ENCODE peak calls at places on chromosomes 13 and 19, in four cellular contexts. D is IMR-90, Z is spleen, Q is body of pancreas. F is an unnamed sample.

GRCh38 chr19:31955884-31956283 is 389.5 kb upstream of the ZNF507 start:
- DNase-seq in D (no peak), Z (no peak), Q (no peak), F (peak)

GRCh38 chr19:49884760-49885159 is 7.3 kb downstream of the TBC1D17 start:
- DNase-seq in D (no peak), Z (no peak), Q (no peak), F (no peak)

GRCh38 chr13:66102864-66103263 is 1127.3 kb downstream of the PCDH9 start:
- DNase-seq in D (peak), Z (no peak), Q (no peak), F (no peak)

GRCh38 chr13:24228852-24229458 is 68.4 kb downstream of the SPATA13 start:
- DNase-seq in D (peak), Z (no peak), Q (peak), F (no peak)

GRCh38 chr13:30805603-30806011 is 70.3 kb downstream of the ALOX5AP start:
- DNase-seq in D (peak), Z (no peak), Q (peak), F (no peak)

GRCh38 chr13:111339366-111340143 is 19.1 kb downstream of the TEX29 start:
- DNase-seq in D (no peak), Z (no peak), Q (no peak), F (no peak)

GRCh38 chr19:54478677-54479266 is 5.7 kb upstream of the CDC42EP5 start:
- DNase-seq in D (peak), Z (no peak), Q (no peak), F (no peak)

GRCh38 chr19:43444531-43445340 is 20.7 kb downstream of the LYPD3 start:
- DNase-seq in D (no peak), Z (peak), Q (no peak), F (no peak)

GRCh38 chr13:29953542-29953941 is 103.1 kb upstream of the UBL3 start:
- DNase-seq in D (no peak), Z (no peak), Q (no peak), F (no peak)

GRCh38 chr19:6930190-6930589 is 42.8 kb downstream of the ADGRE1 start:
- DNase-seq in D (no peak), Z (no peak), Q (no peak), F (no peak)

GRCh38 chr13:21625366-21625765 is 21.4 kb upstream of the MICU2 start:
- DNase-seq in D (peak), Z (no peak), Q (peak), F (no peak)

GRCh38 chr13:47397739-47398138 is 500.9 kb upstream of the HTR2A start:
- DNase-seq in D (peak), Z (no peak), Q (no peak), F (no peak)

GRCh38 chr19:11052391-11052790 is 36.9 kb upstream of the LDLR start:
- DNase-seq in D (no peak), Z (no peak), Q (no peak), F (no peak)

GRCh38 chr19:50357178-50358100 is 8.0 kb downstream of the NAPSA start:
- DNase-seq in D (peak), Z (peak), Q (peak), F (peak)

GRCh38 chr13:35470671-35471465 is 5.6 kb downstream of the MAB21L1 start:
- DNase-seq in D (peak), Z (peak), Q (no peak), F (no peak)

GRCh38 chr19:4233282-4233853 is 4.0 kb downstream of the EBI3 start:
- DNase-seq in D (peak), Z (peak), Q (peak), F (peak)

GRCh38 chr19:5178841-5179625 is 161.6 kb downstream of the PTPRS start:
- DNase-seq in D (no peak), Z (no peak), Q (no peak), F (no peak)

GRCh38 chr19:30420881-30421280 is 48.7 kb downstream of the ZNF536 start:
- DNase-seq in D (no peak), Z (no peak), Q (no peak), F (no peak)

GRCh38 chr13:28558126-28558525 is 63.2 kb upstream of the FLT1 start:
- DNase-seq in D (peak), Z (no peak), Q (no peak), F (no peak)

GRCh38 chr19:32222594-32222993 is 122.8 kb upstream of the ZNF507 start:
- DNase-seq in D (no peak), Z (no peak), Q (no peak), F (no peak)

GRCh38 chr13:21674271-21675009 is 3.6 kb downstream of the FGF9 start:
- DNase-seq in D (no peak), Z (peak), Q (no peak), F (no peak)

GRCh38 chr19:8515317-8515716 is 1.4 kb upstream of the ZNF414 start:
- DNase-seq in D (no peak), Z (peak), Q (no peak), F (no peak)

GRCh38 chr19:3977242-3978143 is 6.6 kb upstream of the DAPK3 start:
- DNase-seq in D (no peak), Z (no peak), Q (no peak), F (no peak)

GRCh38 chr19:6464070-6464873 is at the start of gene CRB3:
- DNase-seq in D (no peak), Z (peak), Q (peak), F (peak)

GRCh38 chr13:74052402-74052928 is 81.7 kb downstream of the KLF12 start:
- DNase-seq in D (no peak), Z (no peak), Q (no peak), F (peak)

GRCh38 chr13:97125051-97125809 is 96.9 kb upstream of the MBNL2 start:
- DNase-seq in D (peak), Z (no peak), Q (peak), F (no peak)

GRCh38 chr13:85367887-85368286 is 431.3 kb downstream of the SLITRK6 start:
- DNase-seq in D (peak), Z (no peak), Q (no peak), F (no peak)

GRCh38 chr19:13795595-13796300 is 505 bp downstream of the ZSWIM4 start:
- DNase-seq in D (peak), Z (no peak), Q (peak), F (no peak)

GRCh38 chr19:13797058-13797440 is 1.8 kb downstream of the ZSWIM4 start:
- DNase-seq in D (no peak), Z (no peak), Q (no peak), F (no peak)

GRCh38 chr19:13796301-13797057 is 1.2 kb downstream of the ZSWIM4 start:
- DNase-seq in D (peak), Z (peak), Q (peak), F (peak)

GRCh38 chr19:13794388-13794751 is 873 bp upstream of the ZSWIM4 start:
- DNase-seq in D (peak), Z (peak), Q (peak), F (peak)

DNA sequence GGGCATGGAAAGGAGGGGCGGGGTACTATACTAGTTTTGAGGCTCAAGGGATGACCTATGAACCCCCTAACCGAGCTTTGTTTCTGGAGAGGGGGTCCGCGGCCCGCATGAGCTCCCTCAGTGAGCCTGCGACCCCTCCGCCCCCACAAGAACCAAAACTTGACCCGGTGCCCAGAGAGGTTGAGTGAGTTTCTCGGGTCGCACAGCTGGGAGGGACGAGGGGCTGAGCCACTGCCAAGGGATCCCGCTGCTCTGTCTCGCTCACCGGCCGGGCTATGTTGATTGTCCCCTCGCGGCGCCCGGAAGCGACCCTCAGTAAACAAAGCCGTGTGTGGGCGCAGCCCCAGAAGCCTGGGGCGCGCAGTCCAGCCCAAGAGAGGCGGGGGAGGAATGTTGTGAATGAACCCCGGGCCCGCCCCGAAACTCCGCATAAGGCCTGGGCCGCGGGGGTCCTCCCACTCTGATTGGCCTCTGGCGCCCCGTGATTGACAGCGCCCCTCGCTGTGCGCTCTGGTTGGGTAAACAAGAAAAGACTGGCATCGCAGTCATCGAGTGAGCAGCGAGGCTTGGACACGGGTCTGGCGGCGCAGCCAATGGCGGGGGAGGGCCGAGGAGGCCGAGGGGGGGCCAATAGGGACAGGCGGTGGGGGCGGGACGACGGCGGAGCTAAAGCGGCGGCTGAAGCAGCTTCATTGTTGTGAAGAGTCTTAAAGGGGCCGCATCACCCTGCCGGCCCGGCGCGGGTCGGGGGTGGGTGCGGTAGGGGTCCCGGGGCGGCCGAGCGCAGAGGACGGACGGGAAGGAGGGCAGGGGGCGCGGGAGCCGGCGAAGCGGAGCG is at the start of gene ZSWIM4:
- DNase-seq in D (peak), Z (peak), Q (peak), F (peak)
- TF ChIP-seq POLR2A in D (peak), Z (no peak), Q (peak), F (no peak)

GRCh38 chr19:47891622-47891922 is 5.5 kb upstream of the SULT2A1 start:
- DNase-seq in D (no peak), Z (no peak), Q (no peak), F (no peak)
- H3K27ac ChIP-seq in D (no peak), Z (no peak), Q (no peak), F (no peak)

GRCh38 chr13:68523838-68524424 is 1293.8 kb upstream of the PCDH9 start:
- DNase-seq in D (no peak), Z (peak), Q (no peak), F (no peak)

GRCh38 chr13:68522184-68522583 is 1292.0 kb upstream of the PCDH9 start:
- DNase-seq in D (no peak), Z (no peak), Q (no peak), F (no peak)
- TF ChIP-seq POLR2A in D (no peak), Z (no peak), Q (no peak), F (no peak)

DNA sequence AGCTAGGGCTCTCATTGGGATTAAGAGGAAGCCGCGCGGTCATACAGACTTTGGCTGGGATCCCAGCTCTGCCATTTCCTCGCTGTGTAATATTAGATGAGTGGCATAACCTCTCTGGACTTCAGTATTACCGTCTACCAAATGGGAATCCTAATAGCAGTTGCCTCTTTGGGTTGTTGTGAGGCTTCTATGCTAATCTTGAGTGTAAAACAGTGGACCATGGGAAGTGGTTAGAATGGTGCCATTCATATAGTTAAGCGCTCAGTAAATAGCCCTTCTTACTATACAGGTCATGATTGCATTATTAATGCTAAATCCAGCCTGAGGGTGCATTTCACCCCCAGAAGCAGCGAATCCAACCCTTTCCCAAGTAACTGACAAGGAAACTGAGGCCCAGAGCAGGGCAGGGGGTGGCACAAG is 566 bp upstream of the OPA3 start:
- DNase-seq in D (no peak), Z (no peak), Q (no peak), F (no peak)
- H3K27ac ChIP-seq in D (peak), Z (peak), Q (peak), F (peak)

GRCh38 chr19:42224940-42225717 is 5.0 kb downstream of the ZNF526 start:
- DNase-seq in D (no peak), Z (no peak), Q (no peak), F (no peak)

GRCh38 chr19:42216653-42217521 is 590 bp downstream of the DEDD2 start:
- DNase-seq in D (peak), Z (peak), Q (peak), F (peak)

GRCh38 chr19:42217522-42218442 is at the start of gene DEDD2:
- DNase-seq in D (peak), Z (peak), Q (peak), F (peak)

GRCh38 chr19:42220751-42221097 is 612 bp downstream of the ZNF526 start:
- DNase-seq in D (no peak), Z (no peak), Q (no peak), F (no peak)

DNA sequence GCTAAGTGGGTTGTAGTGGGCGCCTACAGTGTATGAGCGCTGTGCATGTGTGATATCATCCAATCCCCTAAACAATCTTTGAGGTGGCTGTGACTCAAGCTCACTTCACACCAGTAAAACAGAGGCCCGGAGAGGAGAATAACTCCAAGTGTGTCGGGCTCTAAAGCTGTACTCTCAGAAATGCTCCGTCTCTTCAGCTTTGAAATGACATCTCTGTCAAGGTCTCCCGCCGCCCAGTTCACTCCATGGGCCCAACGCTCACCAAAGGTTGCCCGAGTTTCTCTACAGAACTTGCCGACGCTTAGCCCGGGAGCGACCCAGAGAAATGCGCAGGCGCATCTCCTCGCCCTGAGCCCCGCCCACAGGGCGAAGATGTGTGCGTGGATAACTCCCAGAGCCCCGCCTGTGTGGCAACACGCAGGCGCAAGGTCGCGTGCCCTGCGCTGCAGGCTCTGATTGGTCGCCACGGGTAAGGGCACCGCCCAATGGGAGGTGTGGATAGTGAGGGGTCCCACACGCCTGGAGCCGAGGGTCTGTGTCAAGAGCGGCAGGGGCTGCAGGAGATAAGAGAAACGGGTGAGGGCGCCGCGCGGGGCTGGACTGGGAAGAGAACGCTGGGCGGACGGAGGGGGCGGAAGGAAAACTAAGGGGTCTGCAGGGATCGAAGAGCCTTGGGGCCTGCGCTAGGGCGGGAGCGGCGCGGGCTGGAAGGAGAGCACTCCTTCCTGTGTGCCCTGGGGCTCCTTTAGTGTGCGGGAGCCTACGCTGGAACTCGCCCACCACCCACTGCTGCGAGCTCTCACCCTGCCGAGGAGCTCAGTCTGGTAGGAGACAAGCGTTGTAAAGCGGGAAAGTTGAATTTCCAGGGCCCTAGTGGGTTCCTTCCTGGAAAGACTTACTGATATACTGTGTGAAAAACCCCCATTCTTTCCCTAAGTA is at the start of gene ZNF526:
- DNase-seq in D (peak), Z (peak), Q (peak), F (peak)
- TF ChIP-seq POLR2A in D (peak), Z (peak), Q (peak), F (no peak)

DNA sequence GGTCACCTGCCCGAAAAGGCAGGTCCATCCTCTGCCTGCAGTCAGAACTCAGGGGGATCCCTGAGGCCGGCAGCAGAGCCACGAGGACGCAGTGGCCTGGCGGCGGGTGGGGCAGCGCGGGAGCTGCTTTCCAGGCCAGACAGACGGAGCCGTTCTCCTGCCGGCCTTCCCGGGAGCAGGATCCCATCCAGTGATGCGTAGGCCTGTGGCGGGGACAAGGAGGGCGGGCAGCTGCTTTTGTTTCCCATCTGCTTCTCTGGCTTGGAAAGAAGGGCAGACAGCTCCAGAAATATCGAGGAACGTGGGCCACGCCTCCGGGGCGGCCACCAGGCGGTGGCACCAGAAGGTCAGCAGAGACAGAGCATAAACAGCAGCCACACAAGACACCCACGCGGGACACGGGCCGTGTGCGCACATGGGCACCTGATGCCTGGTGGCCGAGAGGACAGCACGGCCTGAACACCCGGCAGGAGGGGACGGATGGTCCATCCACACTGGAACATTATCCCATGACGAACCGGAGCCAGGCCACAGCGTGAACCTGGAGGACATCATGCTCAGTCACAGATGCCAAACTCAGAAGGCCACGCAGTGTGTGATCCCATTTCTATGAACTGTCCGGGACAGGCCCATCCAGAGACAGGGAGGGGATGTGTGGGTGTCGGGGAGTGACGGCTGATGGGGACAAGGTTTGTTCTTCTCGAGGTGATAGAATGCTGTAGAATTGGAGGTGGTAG is 13.9 kb upstream of the MKNK2 start:
- DNase-seq in D (no peak), Z (peak), Q (no peak), F (no peak)
- H3K27ac ChIP-seq in D (no peak), Z (no peak), Q (no peak), F (peak)

GRCh38 chr13:112580211-112580610 is 7.7 kb downstream of the TUBGCP3 start:
- DNase-seq in D (no peak), Z (no peak), Q (no peak), F (no peak)

GRCh38 chr13:112579310-112579843 is 8.6 kb downstream of the TUBGCP3 start:
- DNase-seq in D (no peak), Z (no peak), Q (no peak), F (no peak)

GRCh38 chr13:112582305-112582704 is 5.6 kb downstream of the TUBGCP3 start:
- DNase-seq in D (no peak), Z (no peak), Q (no peak), F (no peak)

GRCh38 chr13:112583592-112584277 is 4.2 kb downstream of the TUBGCP3 start:
- DNase-seq in D (no peak), Z (peak), Q (peak), F (no peak)

DNA sequence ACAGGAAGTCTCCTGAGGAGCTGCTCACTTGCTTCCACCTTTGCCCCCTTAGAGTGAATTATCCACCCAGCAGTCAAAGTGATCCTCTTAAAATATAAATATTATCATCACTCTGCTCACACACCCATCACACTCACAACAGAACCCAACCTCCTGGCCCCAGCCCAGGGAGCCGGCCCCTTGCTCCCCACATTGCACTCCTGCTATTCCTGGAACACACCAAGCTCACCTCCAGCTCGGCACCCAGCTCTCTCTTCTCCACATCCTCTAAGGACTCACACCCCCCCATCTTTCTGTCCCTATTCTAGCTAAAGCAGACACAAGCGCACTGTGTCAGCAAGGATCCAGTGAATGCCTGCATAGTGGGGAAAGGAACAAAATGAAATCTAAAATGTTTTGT is 7.0 kb downstream of the TUBGCP3 start:
- DNase-seq in D (no peak), Z (no peak), Q (no peak), F (no peak)
- TF ChIP-seq POLR2A in D (no peak), Z (no peak), Q (no peak), F (no peak)

GRCh38 chr13:51000058-51000457 is 90.5 kb downstream of the RNASEH2B start:
- DNase-seq in D (no peak), Z (no peak), Q (no peak), F (no peak)
- H3K27ac ChIP-seq in D (no peak), Z (no peak), Q (no peak), F (no peak)

F was measured in stomach.